ENCODE peak calls at places on chromosome 4, in eight cellular contexts. Q, I, J, B, V, D, L and W are unnamed samples.

GRCh38 chr4:41258783-41259182 is 2.1 kb downstream of the UCHL1 start:
- DNase-seq in D (no peak), L (peak), V (no peak), B (peak), J (peak), I (peak), Q (peak), W (peak)

GRCh38 chr4:525660-526059 is 26.6 kb downstream of the PIGG start:
- DNase-seq in D (no peak), Q (no peak), V (peak), J (no peak), B (no peak), L (no peak), I (no peak), W (no peak)

GRCh38 chr4:154416183-154416543 is 75.4 kb downstream of the DCHS2 start:
- DNase-seq in D (no peak), Q (no peak), B (no peak), J (no peak), I (peak), V (no peak), L (no peak), W (no peak)

GRCh38 chr4:52051615-52052474 is 741 bp downstream of the SPATA18 start:
- DNase-seq in D (peak), Q (peak), V (no peak), L (peak), B (peak), I (peak), J (no peak), W (peak)

GRCh38 chr4:75289843-75290616 is 224.2 kb downstream of the RCHY1 start:
- DNase-seq in V (no peak), B (no peak), Q (no peak), J (peak), D (no peak), L (peak), I (peak), W (no peak)

GRCh38 chr4:14404730-14405129 is 597.6 kb upstream of the CPEB2 start:
- DNase-seq in B (no peak), V (no peak), I (no peak), L (no peak), D (no peak), J (no peak), Q (no peak), W (no peak)

GRCh38 chr4:77817304-77818076 is 1.7 kb downstream of the CNOT6L start:
- DNase-seq in V (no peak), B (no peak), Q (no peak), D (no peak), J (peak), L (no peak), I (no peak), W (no peak)

GRCh38 chr4:61950625-61951024 is 750.5 kb downstream of the ADGRL3 start:
- DNase-seq in Q (no peak), I (no peak), D (no peak), B (no peak), V (no peak), L (no peak), J (no peak), W (no peak)

GRCh38 chr4:74531952-74532794 is 87.2 kb downstream of the AREG start:
- DNase-seq in Q (peak), V (no peak), L (peak), D (no peak), I (peak), J (peak), B (peak), W (peak)

GRCh38 chr4:152100378-152101201 is 339.8 kb upstream of the GATB start:
- DNase-seq in B (no peak), L (no peak), J (no peak), V (no peak), I (no peak), Q (no peak), D (no peak), W (no peak)

GRCh38 chr4:115110191-115111166 is 2.9 kb downstream of the NDST4 start:
- DNase-seq in V (no peak), Q (no peak), B (no peak), J (no peak), I (no peak), L (no peak), D (no peak), W (no peak)

GRCh38 chr4:54229631-54230478 is 762 bp downstream of the PDGFRA start:
- DNase-seq in B (no peak), V (no peak), Q (no peak), I (peak), D (no peak), L (no peak), J (no peak), W (peak)

GRCh38 chr4:6201580-6202091 is 1.3 kb upstream of the JAKMIP1 start:
- DNase-seq in D (no peak), I (no peak), B (no peak), Q (no peak), V (no peak), L (no peak), J (no peak), W (no peak)

GRCh38 chr4:54930226-54930625 is 195.2 kb downstream of the KDR start:
- DNase-seq in B (no peak), D (no peak), Q (no peak), V (no peak), I (no peak), L (no peak), J (no peak), W (peak)

GRCh38 chr4:3372264-3372932 is 69.4 kb upstream of the HGFAC start:
- DNase-seq in V (no peak), J (no peak), I (no peak), Q (no peak), L (no peak), B (no peak), D (no peak), W (no peak)

GRCh38 chr4:146582864-146583263 is 55.8 kb upstream of the POU4F2 start:
- DNase-seq in B (no peak), I (peak), L (no peak), J (peak), Q (no peak), D (no peak), V (no peak), W (no peak)